ENCODE peak calls at places on chromosomes 16 and 17, in four cellular contexts. O, K, S and V are unnamed samples.

GRCh38 chr16:85661131-85662035 is 27.4 kb downstream of the GINS2 start:
- DNase-seq in O (no peak), K (no peak), S (no peak), V (no peak)

GRCh38 chr17:27545562-27546229 is 85.3 kb upstream of the LGALS9 start:
- DNase-seq in O (no peak), K (no peak), S (peak; percentile 68), V (no peak)

GRCh38 chr17:47811709-47812108 is 9.9 kb downstream of the OSBPL7 start:
- DNase-seq in O (no peak), K (no peak), S (no peak), V (no peak)

GRCh38 chr17:35152741-35153140 is 5.1 kb downstream of the UNC45B start:
- DNase-seq in O (no peak), K (no peak), S (no peak), V (no peak)

GRCh38 chr16:3503513-3503912 is 2.7 kb downstream of the CLUAP1 start:
- DNase-seq in O (no peak), K (no peak), S (no peak), V (no peak)

GRCh38 chr17:16106161-16106891 is 106.7 kb downstream of the TTC19 start:
- DNase-seq in O (no peak), K (no peak), S (peak; percentile 55), V (no peak)

GRCh38 chr17:65629234-65629690 is 67.8 kb upstream of the AXIN2 start:
- DNase-seq in O (no peak), K (no peak), S (no peak), V (no peak)

GRCh38 chr16:6165330-6165984 is 1067.9 kb upstream of the EEF2KMT start:
- DNase-seq in O (no peak), K (no peak), S (no peak), V (no peak)

GRCh38 chr17:45302649-45303173 is 14.1 kb downstream of the MAP3K14 start:
- DNase-seq in O (no peak), K (no peak), S (peak; percentile 78), V (no peak)

GRCh38 chr16:28187595-28188004 is 24.2 kb downstream of the XPO6 start:
- DNase-seq in O (no peak), K (no peak), S (no peak), V (no peak)

GRCh38 chr17:8785547-8786412 is 13.4 kb downstream of the MFSD6L start:
- DNase-seq in O (peak; percentile 92), K (peak; percentile 75), S (peak; percentile 56), V (peak; percentile 74)

GRCh38 chr17:33262724-33263123 is 30.4 kb downstream of the ASIC2 start:
- DNase-seq in O (no peak), K (no peak), S (no peak), V (no peak)

GRCh38 chr16:56357291-56357764 is 68.0 kb downstream of the AMFR start:
- DNase-seq in O (no peak), K (no peak), S (peak; percentile 38), V (no peak)

GRCh38 chr17:62680541-62681052 is 53.1 kb downstream of the MRC2 start:
- DNase-seq in O (no peak), K (no peak), S (no peak), V (no peak)

GRCh38 chr16:30958164-30959083 is 870 bp downstream of the SETD1A start:
- DNase-seq in O (peak; percentile 66), K (peak; percentile 63), S (peak; percentile 48), V (no peak)

GRCh38 chr17:45643591-45643990 is 140.5 kb upstream of the CRHR1 start:
- DNase-seq in O (no peak), K (no peak), S (no peak), V (peak; percentile 72)

GRCh38 chr16:23424292-23424958 is 28.6 kb downstream of the COG7 start:
- DNase-seq in O (no peak), K (no peak), S (no peak), V (peak; percentile 73)

GRCh38 chr17:14261406-14261805 is 24.7 kb upstream of the CDRT15 start:
- DNase-seq in O (no peak), K (no peak), S (no peak), V (no peak)

GRCh38 chr16:28003021-28003865 is 60.3 kb downstream of the GSG1L start:
- DNase-seq in O (no peak), K (no peak), S (no peak), V (no peak)

GRCh38 chr16:35754391-35755369 is 2295.3 kb downstream of the TP53TG3F start:
- DNase-seq in O (no peak), K (no peak), S (no peak), V (peak; percentile 76)

GRCh38 chr17:7204335-7204734 is 15.3 kb downstream of the DLG4 start:
- DNase-seq in O (no peak), K (no peak), S (no peak), V (no peak)

GRCh38 chr16:87407511-87408112 is 15.5 kb downstream of the MAP1LC3B start:
- DNase-seq in O (no peak), K (no peak), S (no peak), V (peak; percentile 89)

GRCh38 chr16:56603589-56603988 is 4.8 kb upstream of the MT2A start:
- DNase-seq in O (peak; percentile 40), K (no peak), S (peak; percentile 38), V (no peak)

GRCh38 chr16:57892041-57892440 is 78.9 kb downstream of the CNGB1 start:
- DNase-seq in O (no peak), K (no peak), S (peak; percentile 82), V (no peak)

GRCh38 chr17:35069311-35069710 is 5.8 kb upstream of the RFFL start:
- DNase-seq in O (no peak), K (no peak), S (peak; percentile 49), V (no peak)

GRCh38 chr17:76120658-76121008 is 17.0 kb upstream of the EXOC7 start:
- DNase-seq in O (no peak), K (no peak), S (no peak), V (no peak)

GRCh38 chr17:34254651-34255380 is at the start of gene CCL2:
- DNase-seq in O (peak; percentile 49), K (no peak), S (peak; percentile 73), V (peak; percentile 83)

GRCh38 chr17:32020943-32021617 is 13.9 kb downstream of the LRRC37B start:
- DNase-seq in O (no peak), K (no peak), S (peak; percentile 23), V (no peak)

GRCh38 chr17:64343833-64344637 is 46.6 kb downstream of the PECAM1 start:
- DNase-seq in O (peak; percentile 30), K (no peak), S (peak; percentile 69), V (peak; percentile 66)

GRCh38 chr17:31211352-31212012 is 85.6 kb downstream of the OMG start:
- DNase-seq in O (no peak), K (no peak), S (no peak), V (no peak)

GRCh38 chr17:35390663-35391062 is 17.2 kb upstream of the SLFN11 start:
- DNase-seq in O (no peak), K (no peak), S (no peak), V (no peak)

GRCh38 chr16:58024673-58025350 is 742 bp upstream of the MMP15 start:
- DNase-seq in O (peak; percentile 43), K (peak; percentile 47), S (no peak), V (no peak)

GRCh38 chr17:7308625-7309433 is 1.4 kb downstream of the EIF5A start:
- DNase-seq in O (peak; percentile 67), K (no peak), S (peak; percentile 77), V (peak; percentile 88)

GRCh38 chr17:4658478-4659305 is 17.2 kb upstream of the ALOX15 start:
- DNase-seq in O (no peak), K (no peak), S (no peak), V (no peak)

DNA sequence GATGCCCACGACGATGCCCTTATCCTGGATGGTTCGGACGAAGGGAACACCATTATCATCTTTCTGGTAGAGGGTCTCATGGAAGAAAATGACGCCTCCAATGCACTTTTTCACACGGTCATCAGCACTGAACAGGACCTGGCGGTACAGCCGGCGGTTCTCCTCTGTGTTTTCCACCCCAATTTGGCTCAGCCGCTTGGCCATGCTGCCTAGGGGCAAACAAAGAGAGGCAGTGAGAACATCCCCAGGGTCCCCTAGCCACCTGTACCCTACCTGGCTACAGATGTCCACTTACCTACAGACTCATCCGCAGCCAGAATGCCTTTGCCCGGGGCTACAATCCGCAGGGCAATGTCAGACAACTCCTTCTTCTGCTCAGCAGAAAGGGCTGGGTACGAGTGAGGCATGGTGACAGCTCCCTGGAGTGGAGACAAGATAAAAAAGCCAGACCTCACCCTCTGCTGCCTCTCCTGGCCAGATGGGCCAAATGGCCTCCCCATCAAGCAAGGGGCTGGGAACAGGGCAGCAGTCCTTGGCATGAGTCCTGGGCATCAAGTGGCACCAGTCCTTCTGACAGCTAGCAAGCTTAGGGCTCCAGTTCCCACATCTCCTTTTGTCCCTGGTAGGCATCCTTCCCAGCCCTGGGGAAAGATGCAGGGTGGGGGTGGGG is 1.4 kb downstream of the ALDOC start:
- DNase-seq in O (no peak), K (no peak), S (no peak), V (no peak)
- TF ChIP-seq CTCF in O (no peak), K (no peak), S (no peak), V (no peak)

GRCh38 chr16:17024514-17024913 is 446.2 kb downstream of the XYLT1 start:
- DNase-seq in O (no peak), K (no peak), S (no peak), V (no peak)
- TF ChIP-seq CTCF in O (no peak), K (no peak), S (no peak), V (no peak)

DNA sequence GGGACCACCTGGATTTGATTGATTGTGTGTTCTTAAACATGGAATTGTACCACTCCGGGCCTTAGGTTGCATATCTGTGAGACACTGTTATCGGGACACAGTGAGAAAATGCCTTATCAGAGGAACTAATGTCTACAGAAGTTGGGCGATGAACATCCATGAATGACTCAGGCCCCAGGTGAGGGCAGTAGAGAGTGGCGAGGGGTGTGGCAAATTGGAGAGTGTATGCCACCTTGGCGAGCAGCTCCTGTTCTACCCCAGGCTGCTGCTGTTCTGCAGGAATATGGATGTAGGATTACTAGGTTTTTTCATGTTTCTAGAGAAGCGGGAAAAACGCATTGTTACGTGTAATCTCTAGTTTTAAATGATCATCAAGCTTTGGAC is 38.8 kb downstream of the CLEC16A start:
- DNase-seq in O (no peak), K (no peak), S (no peak), V (no peak)
- TF ChIP-seq CTCF in O (no peak), K (no peak), S (no peak), V (no peak)

DNA sequence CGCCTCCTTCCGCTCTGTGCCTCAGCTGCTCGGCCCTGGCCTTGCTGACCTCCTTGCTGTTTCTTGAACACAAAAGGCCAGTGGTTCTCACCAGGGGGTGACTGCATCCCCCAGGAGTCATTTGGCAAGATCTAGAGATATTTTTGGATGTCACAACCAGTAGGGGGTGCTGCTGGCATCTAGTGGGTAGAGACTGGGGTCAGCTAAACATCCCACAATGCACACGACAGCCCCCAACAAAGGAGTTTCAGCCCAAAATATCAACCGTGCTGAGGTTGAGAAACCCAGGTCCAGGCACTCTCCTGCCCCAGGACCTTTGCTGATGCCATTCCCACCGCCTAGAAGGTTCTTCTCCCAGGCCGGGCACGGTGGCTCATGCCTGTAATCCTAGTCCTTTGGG is 39.7 kb downstream of the ABCC6 start:
- DNase-seq in O (no peak), K (no peak), S (no peak), V (no peak)
- TF ChIP-seq CTCF in O (peak; percentile 18), K (peak; percentile 15), S (peak; percentile 9), V (no peak)

GRCh38 chr16:11914759-11915643 is 755 bp downstream of the GSPT1 start:
- DNase-seq in O (peak; percentile 60), K (no peak), S (peak; percentile 29), V (peak; percentile 85)
- TF ChIP-seq CTCF in O (peak; percentile 14), K (no peak), S (no peak), V (no peak)